ENCODE peak calls at places on chromosomes 1 and 21, in nine cellular contexts. One of them, this sample, is unnamed.

GRCh38 chr1:5648410-5649165 is 343.6 kb downstream of the NPHP4 start:
- DNase-seq in stomach: peak; percentile 5
- DNase-seq in HCT116: no peak
- DNase-seq in HL-60: no peak
- DNase-seq in sigmoid colon: no peak
- DNase-seq in spleen: no peak
- DNase-seq in esophagus muscularis mucosa: no peak
- DNase-seq in H1: peak; percentile 28
- DNase-seq in breast epithelium: no peak
- DNase-seq in this sample: no peak

GRCh38 chr1:80218112-80218511 is 1211.6 kb upstream of the ADGRL4 start:
- DNase-seq in esophagus muscularis mucosa: no peak
- DNase-seq in HL-60: no peak
- DNase-seq in stomach: no peak
- DNase-seq in sigmoid colon: no peak
- DNase-seq in breast epithelium: no peak
- DNase-seq in HCT116: peak; percentile 54
- DNase-seq in H1: no peak
- DNase-seq in spleen: no peak
- DNase-seq in this sample: no peak

GRCh38 chr1:9721606-9722377 is 70.3 kb downstream of the PIK3CD start:
- DNase-seq in sigmoid colon: no peak
- DNase-seq in breast epithelium: no peak
- DNase-seq in HL-60: no peak
- DNase-seq in H1: peak; percentile 98
- DNase-seq in spleen: peak; percentile 89
- DNase-seq in esophagus muscularis mucosa: no peak
- DNase-seq in stomach: no peak
- DNase-seq in HCT116: no peak
- DNase-seq in this sample: no peak

GRCh38 chr1:103336376-103336775 is 189.1 kb upstream of the RNPC3 start:
- DNase-seq in HL-60: no peak
- DNase-seq in sigmoid colon: no peak
- DNase-seq in breast epithelium: no peak
- DNase-seq in HCT116: no peak
- DNase-seq in esophagus muscularis mucosa: no peak
- DNase-seq in stomach: no peak
- DNase-seq in spleen: no peak
- DNase-seq in H1: no peak
- DNase-seq in this sample: no peak

GRCh38 chr21:45080639-45081414 is 6.4 kb downstream of the ADARB1 start:
- DNase-seq in HL-60: no peak
- DNase-seq in esophagus muscularis mucosa: no peak
- DNase-seq in HCT116: no peak
- DNase-seq in breast epithelium: no peak
- DNase-seq in sigmoid colon: peak; percentile 88
- DNase-seq in spleen: no peak
- DNase-seq in stomach: no peak
- DNase-seq in H1: no peak
- DNase-seq in this sample: no peak

GRCh38 chr1:192506741-192507155 is 68.8 kb upstream of the RGS1 start:
- DNase-seq in esophagus muscularis mucosa: no peak
- DNase-seq in spleen: no peak
- DNase-seq in stomach: no peak
- DNase-seq in sigmoid colon: no peak
- DNase-seq in H1: no peak
- DNase-seq in HCT116: peak; percentile 23
- DNase-seq in HL-60: peak; percentile 15
- DNase-seq in breast epithelium: no peak
- DNase-seq in this sample: no peak

GRCh38 chr1:10965621-10966226 is 46.7 kb upstream of the TARDBP start:
- DNase-seq in breast epithelium: no peak
- DNase-seq in stomach: peak; percentile 50
- DNase-seq in HL-60: peak; percentile 91
- DNase-seq in spleen: no peak
- DNase-seq in sigmoid colon: no peak
- DNase-seq in H1: no peak
- DNase-seq in HCT116: no peak
- DNase-seq in esophagus muscularis mucosa: no peak
- DNase-seq in this sample: no peak

GRCh38 chr1:173502104-173502503 is 25.0 kb downstream of the PRDX6 start:
- DNase-seq in breast epithelium: no peak
- DNase-seq in HL-60: no peak
- DNase-seq in stomach: no peak
- DNase-seq in H1: no peak
- DNase-seq in spleen: no peak
- DNase-seq in HCT116: no peak
- DNase-seq in sigmoid colon: no peak
- DNase-seq in esophagus muscularis mucosa: no peak
- DNase-seq in this sample: no peak

GRCh38 chr1:155127672-155128468 is at the start of gene EFNA1:
- DNase-seq in HCT116: no peak
- DNase-seq in breast epithelium: peak; percentile 80
- DNase-seq in esophagus muscularis mucosa: no peak
- DNase-seq in HL-60: no peak
- DNase-seq in sigmoid colon: peak; percentile 80
- DNase-seq in spleen: peak; percentile 83
- DNase-seq in H1: peak; percentile 69
- DNase-seq in stomach: peak; percentile 79
- DNase-seq in this sample: peak; percentile 81

GRCh38 chr1:63888984-63889383 is 115.2 kb downstream of the ROR1 start:
- DNase-seq in breast epithelium: no peak
- DNase-seq in HCT116: no peak
- DNase-seq in spleen: no peak
- DNase-seq in stomach: no peak
- DNase-seq in esophagus muscularis mucosa: no peak
- DNase-seq in sigmoid colon: no peak
- DNase-seq in H1: no peak
- DNase-seq in HL-60: no peak
- DNase-seq in this sample: no peak

GRCh38 chr1:185850366-185850765 is 116.2 kb downstream of the HMCN1 start:
- DNase-seq in HCT116: no peak
- DNase-seq in breast epithelium: no peak
- DNase-seq in spleen: no peak
- DNase-seq in esophagus muscularis mucosa: no peak
- DNase-seq in HL-60: no peak
- DNase-seq in sigmoid colon: no peak
- DNase-seq in H1: no peak
- DNase-seq in stomach: no peak
- DNase-seq in this sample: no peak

GRCh38 chr1:116737855-116738318 is 16.3 kb upstream of the CD2 start:
- DNase-seq in H1: no peak
- DNase-seq in HL-60: no peak
- DNase-seq in stomach: no peak
- DNase-seq in spleen: peak; percentile 61
- DNase-seq in HCT116: no peak
- DNase-seq in sigmoid colon: no peak
- DNase-seq in breast epithelium: no peak
- DNase-seq in esophagus muscularis mucosa: no peak
- DNase-seq in this sample: no peak

GRCh38 chr1:76037314-76037713 is 37.2 kb upstream of the ST6GALNAC3 start:
- DNase-seq in spleen: no peak
- DNase-seq in esophagus muscularis mucosa: no peak
- DNase-seq in stomach: no peak
- DNase-seq in HCT116: no peak
- DNase-seq in sigmoid colon: no peak
- DNase-seq in HL-60: no peak
- DNase-seq in H1: no peak
- DNase-seq in breast epithelium: no peak
- DNase-seq in this sample: no peak

GRCh38 chr1:54995835-54996234 is 2.9 kb upstream of the BSND start:
- DNase-seq in stomach: no peak
- DNase-seq in HCT116: no peak
- DNase-seq in HL-60: no peak
- DNase-seq in breast epithelium: no peak
- DNase-seq in sigmoid colon: no peak
- DNase-seq in spleen: no peak
- DNase-seq in esophagus muscularis mucosa: no peak
- DNase-seq in H1: no peak
- DNase-seq in this sample: no peak

GRCh38 chr1:222369991-222370910 is 177.7 kb downstream of the HHIPL2 start:
- DNase-seq in spleen: no peak
- DNase-seq in breast epithelium: no peak
- DNase-seq in HCT116: no peak
- DNase-seq in HL-60: no peak
- DNase-seq in esophagus muscularis mucosa: no peak
- DNase-seq in sigmoid colon: no peak
- DNase-seq in stomach: no peak
- DNase-seq in H1: no peak
- DNase-seq in this sample: no peak

GRCh38 chr21:43600642-43601397 is 58.5 kb downstream of the HSF2BP start:
- DNase-seq in HL-60: no peak
- DNase-seq in HCT116: no peak
- DNase-seq in sigmoid colon: no peak
- DNase-seq in spleen: no peak
- DNase-seq in breast epithelium: no peak
- DNase-seq in esophagus muscularis mucosa: no peak
- DNase-seq in stomach: no peak
- DNase-seq in H1: no peak
- DNase-seq in this sample: no peak

GRCh38 chr1:1360511-1361169 is 2.3 kb upstream of the MXRA8 start:
- DNase-seq in breast epithelium: peak; percentile 81
- DNase-seq in spleen: peak; percentile 69
- DNase-seq in esophagus muscularis mucosa: no peak
- DNase-seq in sigmoid colon: peak; percentile 92
- DNase-seq in H1: no peak
- DNase-seq in HL-60: no peak
- DNase-seq in stomach: no peak
- DNase-seq in HCT116: peak; percentile 56
- DNase-seq in this sample: peak; percentile 93

GRCh38 chr1:41486053-41486891 is 1.8 kb upstream of the EDN2 start:
- DNase-seq in esophagus muscularis mucosa: no peak
- DNase-seq in HCT116: no peak
- DNase-seq in stomach: no peak
- DNase-seq in sigmoid colon: no peak
- DNase-seq in HL-60: no peak
- DNase-seq in spleen: peak; percentile 55
- DNase-seq in H1: no peak
- DNase-seq in breast epithelium: no peak
- DNase-seq in this sample: no peak

DNA sequence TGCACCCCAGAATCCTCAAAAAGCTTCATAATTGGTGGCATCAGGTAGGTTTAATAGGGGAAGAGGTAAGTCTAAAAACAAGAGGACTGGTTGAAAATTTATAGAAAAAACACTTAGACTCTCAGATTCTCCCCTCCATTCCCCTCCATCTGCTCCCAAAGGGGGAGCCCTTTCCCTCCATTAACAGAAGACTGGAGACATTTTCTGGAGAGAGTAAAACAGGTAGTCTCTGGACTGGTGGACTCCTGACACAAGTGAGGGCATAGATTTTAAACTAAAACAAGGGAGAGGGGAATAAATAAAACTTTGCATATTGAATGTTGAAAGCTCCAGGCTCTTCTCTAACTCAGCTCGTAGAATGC is 54.0 kb upstream of the IPO9 start:
- DNase-seq in sigmoid colon: no peak
- DNase-seq in stomach: no peak
- DNase-seq in H1: no peak
- DNase-seq in spleen: no peak
- DNase-seq in esophagus muscularis mucosa: no peak
- DNase-seq in HL-60: no peak
- DNase-seq in breast epithelium: no peak
- DNase-seq in HCT116: no peak
- DNase-seq in this sample: no peak
- TF ChIP-seq CTCF in sigmoid colon: no peak
- TF ChIP-seq CTCF in stomach: no peak
- TF ChIP-seq CTCF in H1: no peak
- TF ChIP-seq CTCF in spleen: no peak
- TF ChIP-seq CTCF in esophagus muscularis mucosa: no peak
- TF ChIP-seq CTCF in HL-60: no peak
- TF ChIP-seq CTCF in breast epithelium: no peak
- TF ChIP-seq CTCF in HCT116: no peak
- TF ChIP-seq CTCF in this sample: no peak

GRCh38 chr1:111219466-111220286 is 7.8 kb upstream of the CHI3L2 start:
- DNase-seq in breast epithelium: no peak
- DNase-seq in HL-60: no peak
- DNase-seq in spleen: peak; percentile 84
- DNase-seq in stomach: no peak
- DNase-seq in sigmoid colon: no peak
- DNase-seq in H1: no peak
- DNase-seq in HCT116: no peak
- DNase-seq in esophagus muscularis mucosa: no peak
- DNase-seq in this sample: no peak
- TF ChIP-seq POLR2AphosphoS5 in breast epithelium: no peak
- TF ChIP-seq POLR2AphosphoS5 in HL-60: no peak
- TF ChIP-seq POLR2AphosphoS5 in spleen: peak; percentile 28
- TF ChIP-seq POLR2AphosphoS5 in stomach: no peak
- TF ChIP-seq POLR2AphosphoS5 in sigmoid colon: no peak
- TF ChIP-seq POLR2AphosphoS5 in H1: no peak
- TF ChIP-seq POLR2AphosphoS5 in HCT116: no peak
- TF ChIP-seq POLR2AphosphoS5 in esophagus muscularis mucosa: no peak
- TF ChIP-seq POLR2AphosphoS5 in this sample: no peak

GRCh38 chr1:180928272-180929230 is 15.9 kb downstream of the KIAA1614 start:
- DNase-seq in stomach: no peak
- DNase-seq in HL-60: no peak
- DNase-seq in H1: no peak
- DNase-seq in HCT116: no peak
- DNase-seq in sigmoid colon: no peak
- DNase-seq in spleen: no peak
- DNase-seq in esophagus muscularis mucosa: no peak
- DNase-seq in breast epithelium: no peak
- DNase-seq in this sample: no peak
- H3K27ac ChIP-seq in stomach: peak overlapping the region; percentile 80
- H3K27ac ChIP-seq in HL-60: no peak overlapping the region
- H3K27ac ChIP-seq in H1: no peak overlapping the region
- H3K27ac ChIP-seq in HCT116: no peak overlapping the region
- H3K27ac ChIP-seq in sigmoid colon: peak overlapping the region; percentile 83
- H3K27ac ChIP-seq in spleen: no peak overlapping the region
- H3K27ac ChIP-seq in esophagus muscularis mucosa: peak overlapping the region; percentile 84
- H3K27ac ChIP-seq in breast epithelium: peak overlapping the region; percentile 52
- H3K27ac ChIP-seq in this sample: no peak overlapping the region

GRCh38 chr1:228339766-228340685 is 66.6 kb downstream of the TRIM11 start:
- DNase-seq in H1: peak; percentile 36
- DNase-seq in HL-60: no peak
- DNase-seq in esophagus muscularis mucosa: no peak
- DNase-seq in HCT116: no peak
- DNase-seq in spleen: peak; percentile 62
- DNase-seq in sigmoid colon: peak; percentile 58
- DNase-seq in breast epithelium: peak; percentile 47
- DNase-seq in stomach: no peak
- DNase-seq in this sample: no peak

GRCh38 chr1:228341814-228342626 is 64.6 kb downstream of the TRIM11 start:
- DNase-seq in HL-60: no peak
- DNase-seq in H1: peak; percentile 38
- DNase-seq in spleen: peak; percentile 59
- DNase-seq in HCT116: no peak
- DNase-seq in breast epithelium: peak; percentile 46
- DNase-seq in stomach: no peak
- DNase-seq in esophagus muscularis mucosa: no peak
- DNase-seq in sigmoid colon: peak; percentile 54
- DNase-seq in this sample: peak; percentile 48

GRCh38 chr1:228341450-228341813 is 65.2 kb downstream of the TRIM11 start:
- DNase-seq in breast epithelium: peak; percentile 42
- DNase-seq in HL-60: no peak
- DNase-seq in stomach: no peak
- DNase-seq in HCT116: no peak
- DNase-seq in H1: no peak
- DNase-seq in sigmoid colon: peak; percentile 53
- DNase-seq in spleen: peak; percentile 56
- DNase-seq in esophagus muscularis mucosa: no peak
- DNase-seq in this sample: peak; percentile 50

GRCh38 chr1:228339059-228339704 is 67.5 kb downstream of the TRIM11 start:
- DNase-seq in HL-60: no peak
- DNase-seq in spleen: no peak
- DNase-seq in sigmoid colon: no peak
- DNase-seq in H1: no peak
- DNase-seq in stomach: no peak
- DNase-seq in esophagus muscularis mucosa: no peak
- DNase-seq in HCT116: no peak
- DNase-seq in breast epithelium: peak; percentile 42
- DNase-seq in this sample: no peak

GRCh38 chr1:228340686-228341449 is 65.8 kb downstream of the TRIM11 start:
- DNase-seq in breast epithelium: peak; percentile 37
- DNase-seq in spleen: peak; percentile 69
- DNase-seq in stomach: no peak
- DNase-seq in HCT116: no peak
- DNase-seq in sigmoid colon: peak; percentile 53
- DNase-seq in H1: peak; percentile 82
- DNase-seq in HL-60: no peak
- DNase-seq in esophagus muscularis mucosa: no peak
- DNase-seq in this sample: peak; percentile 79
- TF ChIP-seq CTCF in breast epithelium: no peak
- TF ChIP-seq CTCF in spleen: peak; percentile 13
- TF ChIP-seq CTCF in stomach: no peak
- TF ChIP-seq CTCF in HCT116: peak; percentile 45
- TF ChIP-seq CTCF in sigmoid colon: no peak
- TF ChIP-seq CTCF in H1: peak; percentile 76
- TF ChIP-seq CTCF in HL-60: no peak
- TF ChIP-seq CTCF in esophagus muscularis mucosa: peak; percentile 14
- TF ChIP-seq CTCF in this sample: no peak

This sample was measured in suprapubic skin.